ENCODE peak calls at places on chromosomes 5 and 9, in five cellular contexts. K, Z, L, H and O are unnamed samples.

GRCh38 chr5:110880413-110880812 is 141.6 kb downstream of the SLC25A46 start:
- DNase-seq in K (no peak), Z (peak; percentile 99), L (no peak), H (no peak), O (no peak)

GRCh38 chr9:103661663-103662062 is 432.4 kb upstream of the SMC2 start:
- DNase-seq in K (no peak), Z (no peak), L (no peak), H (no peak), O (no peak)

GRCh38 chr9:94909965-94910730 is 183.6 kb downstream of the AOPEP start:
- DNase-seq in K (no peak), Z (no peak), L (no peak), H (no peak), O (no peak)

GRCh38 chr9:105305834-105306233 is 61.4 kb downstream of the SLC44A1 start:
- DNase-seq in K (no peak), Z (no peak), L (no peak), H (no peak), O (no peak)

GRCh38 chr9:93655621-93656425 is 79.4 kb downstream of the PHF2 start:
- DNase-seq in K (no peak), Z (no peak), L (peak; percentile 5), H (no peak), O (peak; percentile 37)

GRCh38 chr9:3181049-3181953 is 337.4 kb upstream of the PUM3 start:
- DNase-seq in K (peak; percentile 91), Z (no peak), L (peak; percentile 54), H (peak; percentile 73), O (peak; percentile 47)

GRCh38 chr9:81823672-81824554 is 104.3 kb upstream of the SPATA31D4 start:
- DNase-seq in K (no peak), Z (peak; percentile 47), L (no peak), H (no peak), O (no peak)

GRCh38 chr9:136083558-136084190 is 11.4 kb downstream of the NACC2 start:
- DNase-seq in K (no peak), Z (no peak), L (no peak), H (no peak), O (peak; percentile 28)

GRCh38 chr5:112689510-112689909 is 48.2 kb upstream of the APC start:
- DNase-seq in K (no peak), Z (no peak), L (no peak), H (no peak), O (no peak)

GRCh38 chr5:144549580-144549979 is 378.9 kb downstream of the KCTD16 start:
- DNase-seq in K (no peak), Z (peak; percentile 98), L (no peak), H (no peak), O (peak; percentile 40)

GRCh38 chr9:72524820-72525539 is 3.6 kb downstream of the TMC1 start:
- DNase-seq in K (peak; percentile 67), Z (peak; percentile 92), L (peak; percentile 50), H (no peak), O (no peak)

GRCh38 chr9:129990269-129991005 is 52.6 kb downstream of the FNBP1 start:
- DNase-seq in K (no peak), Z (no peak), L (peak; percentile 37), H (no peak), O (no peak)
- H3K27ac ChIP-seq in K (no peak overlapping the region), Z (no peak overlapping the region), L (peak overlapping the region; percentile 59), H (no peak overlapping the region), O (no peak overlapping the region)

DNA sequence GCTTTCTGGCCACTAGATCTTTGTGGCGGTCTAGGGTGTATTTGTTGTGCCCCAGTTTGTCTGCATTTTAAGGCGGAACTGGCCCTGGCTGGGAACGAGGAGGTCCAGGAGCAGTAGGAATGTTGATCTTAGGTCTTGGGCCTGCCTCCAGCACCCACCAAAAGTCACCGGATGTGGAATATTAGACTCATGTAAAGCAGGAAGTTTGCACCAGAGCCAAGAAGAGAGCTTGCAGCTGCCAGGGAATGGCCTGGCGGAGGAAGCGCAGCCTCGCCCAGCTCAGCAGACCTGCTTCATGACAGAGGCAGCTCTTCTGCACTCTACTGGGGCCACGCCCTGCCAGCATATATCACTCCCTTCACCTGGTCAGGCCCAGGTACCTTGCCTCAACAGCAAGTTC is 3.3 kb downstream of the GPX3 start:
- DNase-seq in K (no peak), Z (peak; percentile 74), L (peak; percentile 64), H (no peak), O (peak; percentile 89)
- H3K4me3 ChIP-seq in K (no peak overlapping the region), Z (no peak overlapping the region), L (no peak overlapping the region), H (no peak overlapping the region), O (no peak overlapping the region)

DNA sequence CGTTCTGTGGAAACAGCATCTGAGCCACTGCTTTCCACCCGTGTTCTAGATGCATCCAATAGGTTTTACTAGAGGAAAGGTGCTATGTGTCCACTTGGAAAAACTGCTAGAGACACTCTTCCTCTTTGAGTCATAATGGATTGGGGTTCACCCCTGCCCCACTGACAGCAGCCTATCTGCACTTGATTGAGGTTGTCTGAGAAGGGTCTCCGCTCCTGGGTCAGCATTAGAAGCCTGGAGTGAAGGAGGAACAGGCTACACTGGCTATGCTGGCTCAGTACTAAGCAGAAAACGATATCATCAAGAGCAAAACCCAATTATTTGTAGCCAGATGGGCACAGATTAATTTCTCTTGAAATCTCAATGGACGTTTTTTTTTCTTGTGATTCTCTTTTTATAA is 152.6 kb upstream of the IQGAP2 start:
- DNase-seq in K (no peak), Z (no peak), L (no peak), H (no peak), O (no peak)
- H3K9me3 ChIP-seq in K (no peaks in the 10 kb centered on the region), Z (no peaks in the 10 kb centered on the region), L (no peaks in the 10 kb centered on the region), H (no peaks in the 10 kb centered on the region), O (no peaks in the 10 kb centered on the region)

GRCh38 chr5:146628950-146629349 is 113.0 kb upstream of the GPR151 start:
- DNase-seq in K (no peak), Z (no peak), L (no peak), H (no peak), O (no peak)
- H3K27ac ChIP-seq in K (no peak overlapping the region), Z (no peak overlapping the region), L (no peak overlapping the region), H (no peak overlapping the region), O (no peak overlapping the region)

DNA sequence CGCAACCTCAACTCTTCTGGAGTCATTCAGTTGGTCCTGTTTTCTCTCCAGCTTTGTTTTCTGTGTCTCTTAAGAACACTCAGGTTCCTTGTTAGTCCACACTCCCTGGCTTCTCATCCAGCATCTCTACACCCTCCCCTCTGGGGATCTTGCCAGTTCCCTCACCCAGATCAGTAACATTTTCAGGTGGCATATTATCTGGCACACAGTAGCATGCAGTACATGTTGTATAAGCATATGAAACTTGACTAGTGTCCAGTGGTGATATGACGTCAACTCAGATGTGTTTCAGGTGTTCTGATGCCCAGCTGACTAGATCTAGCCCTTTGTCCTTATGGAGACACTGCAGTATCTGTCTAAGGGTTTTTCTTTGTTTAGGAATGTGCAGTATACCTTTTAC is 184.3 kb downstream of the ARHGAP26 start:
- DNase-seq in K (no peak), Z (no peak), L (no peak), H (no peak), O (no peak)
- H3K4me3 ChIP-seq in K (no peak overlapping the region), Z (no peak overlapping the region), L (no peak overlapping the region), H (no peak overlapping the region), O (no peak overlapping the region)

DNA sequence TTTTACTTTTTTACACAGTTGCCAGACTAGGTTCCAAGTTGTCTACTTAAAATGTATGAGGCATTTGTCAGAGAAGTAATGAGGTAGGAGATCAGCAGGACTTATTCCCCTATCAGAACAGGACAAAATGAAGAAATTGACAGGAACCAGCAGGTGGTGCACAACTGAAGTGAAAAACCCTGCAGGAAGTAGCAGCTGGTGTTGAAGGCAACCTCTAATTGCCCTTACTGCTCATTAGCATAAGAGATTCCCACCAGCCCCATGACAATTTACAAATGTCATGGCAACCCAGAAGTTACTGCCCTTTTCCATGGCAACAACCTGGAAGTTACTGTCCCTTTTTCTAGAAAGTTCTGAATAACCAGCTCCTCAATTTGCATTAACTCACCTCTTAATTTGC is 5.4 kb downstream of the PCDHB15 start:
- DNase-seq in K (no peak), Z (no peak), L (no peak), H (no peak), O (no peak)
- H3K9me3 ChIP-seq in K (peaks cover 76% of the 10 kb centered on the region), Z (no peaks in the 10 kb centered on the region), L (peaks cover 88% of the 10 kb centered on the region), H (no peaks in the 10 kb centered on the region), O (peaks cover 20% of the 10 kb centered on the region)

GRCh38 chr5:56028708-56029107 is 33.9 kb upstream of the IL6ST start:
- DNase-seq in K (no peak), Z (no peak), L (no peak), H (no peak), O (no peak)

GRCh38 chr5:56026863-56027300 is 32.1 kb upstream of the IL6ST start:
- DNase-seq in K (no peak), Z (peak; percentile 80), L (no peak), H (no peak), O (no peak)

GRCh38 chr5:56024810-56025302 is 30.1 kb upstream of the IL6ST start:
- DNase-seq in K (no peak), Z (no peak), L (no peak), H (no peak), O (no peak)

GRCh38 chr5:56023296-56023695 is 28.5 kb upstream of the IL6ST start:
- DNase-seq in K (no peak), Z (no peak), L (no peak), H (no peak), O (no peak)

DNA sequence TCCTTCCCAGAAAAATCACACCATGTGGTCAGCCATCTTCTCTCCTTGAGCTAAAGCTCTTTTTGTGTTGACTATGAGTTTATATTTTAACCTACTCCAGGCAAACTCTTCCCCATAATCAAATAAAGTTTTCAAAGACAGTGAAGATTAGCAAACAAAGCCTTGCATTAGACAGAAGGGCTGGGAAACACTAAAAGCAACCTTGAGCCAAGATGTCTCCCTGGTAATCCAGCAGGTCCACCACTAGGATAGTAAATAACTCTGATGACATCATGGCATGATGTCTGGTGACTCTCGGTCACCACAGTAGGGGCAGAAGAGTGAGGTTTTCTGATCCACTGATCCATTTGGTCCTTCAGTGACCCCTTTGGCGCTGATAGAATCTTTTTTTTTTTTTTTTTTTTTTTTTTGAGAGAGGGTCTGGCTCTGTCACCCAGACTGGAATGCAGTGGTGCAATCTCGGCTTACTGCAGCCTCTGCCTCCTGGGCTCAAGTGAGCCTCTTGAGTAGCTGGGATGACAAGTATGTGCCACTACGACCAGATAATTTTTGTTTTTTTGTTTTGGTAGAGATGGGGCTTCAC is 30.6 kb upstream of the IL6ST start:
- DNase-seq in K (no peak), Z (no peak), L (no peak), H (no peak), O (no peak)
- H3K27ac ChIP-seq in K (no peak overlapping the region), Z (peak overlapping the region; percentile 41), L (peak overlapping the region; percentile 14), H (no peak overlapping the region), O (no peak overlapping the region)

GRCh38 chr9:113687107-113687679 is 188.9 kb upstream of the ZNF618 start:
- DNase-seq in K (no peak), Z (no peak), L (no peak), H (no peak), O (no peak)
- H3K4me3 ChIP-seq in K (peak overlapping the region; percentile 62), Z (no peak overlapping the region), L (no peak overlapping the region), H (peak overlapping the region; percentile 38), O (no peak overlapping the region)

GRCh38 chr9:37624073-37624472 is 26.7 kb upstream of the FRMPD1 start:
- DNase-seq in K (peak; percentile 50), Z (no peak), L (no peak), H (no peak), O (no peak)
- H3K9me3 ChIP-seq in K (no peaks in the 10 kb centered on the region), Z (no peaks in the 10 kb centered on the region), L (no peaks in the 10 kb centered on the region), H (no peaks in the 10 kb centered on the region), O (no peaks in the 10 kb centered on the region)

GRCh38 chr5:160266752-160267345 is 37.5 kb downstream of the FABP6 start:
- DNase-seq in K (peak; percentile 91), Z (no peak), L (no peak), H (no peak), O (no peak)
- H3K27ac ChIP-seq in K (no peak overlapping the region), Z (no peak overlapping the region), L (no peak overlapping the region), H (no peak overlapping the region), O (no peak overlapping the region)